ENCODE peak calls at places on chromosomes 6 and 20, in four cellular contexts. One of them, this sample, is unnamed.

GRCh38 chr6:111958534-111958933 is 85.3 kb upstream of the FYN start:
- DNase-seq in GM12878: no peak
- DNase-seq in HepG2: no peak
- DNase-seq in K562: no peak
- DNase-seq in this sample: no peak

GRCh38 chr20:61690150-61690549 is 375.5 kb downstream of the TAF4 start:
- DNase-seq in GM12878: no peak
- DNase-seq in HepG2: no peak
- DNase-seq in K562: no peak
- DNase-seq in this sample: no peak

GRCh38 chr6:96787846-96788580 is 49.3 kb downstream of the GPR63 start:
- DNase-seq in GM12878: no peak
- DNase-seq in HepG2: no peak
- DNase-seq in K562: no peak
- DNase-seq in this sample: no peak

GRCh38 chr6:97765480-97765879 is 482.5 kb upstream of the MMS22L start:
- DNase-seq in GM12878: no peak
- DNase-seq in HepG2: no peak
- DNase-seq in K562: no peak
- DNase-seq in this sample: no peak

GRCh38 chr6:101545171-101545570 is 151.7 kb downstream of the GRIK2 start:
- DNase-seq in GM12878: no peak
- DNase-seq in HepG2: no peak
- DNase-seq in K562: no peak
- DNase-seq in this sample: no peak

GRCh38 chr6:3739311-3739897 is 12.1 kb downstream of the PXDC1 start:
- DNase-seq in GM12878: no peak
- DNase-seq in HepG2: no peak
- DNase-seq in K562: no peak
- DNase-seq in this sample: no peak

GRCh38 chr6:145428656-145429173 is 306.6 kb downstream of the EPM2A start:
- DNase-seq in GM12878: no peak
- DNase-seq in HepG2: no peak
- DNase-seq in K562: no peak
- DNase-seq in this sample: no peak

GRCh38 chr6:131038612-131039344 is 24.3 kb downstream of the EPB41L2 start:
- DNase-seq in GM12878: no peak
- DNase-seq in HepG2: peak
- DNase-seq in K562: no peak
- DNase-seq in this sample: no peak

GRCh38 chr20:8194721-8195120 is 62.7 kb downstream of the PLCB1 start:
- DNase-seq in GM12878: no peak
- DNase-seq in HepG2: no peak
- DNase-seq in K562: no peak
- DNase-seq in this sample: no peak

GRCh38 chr6:11428895-11429294 is 108.7 kb upstream of the TMEM170B start:
- DNase-seq in GM12878: peak
- DNase-seq in HepG2: peak
- DNase-seq in K562: no peak
- DNase-seq in this sample: no peak

GRCh38 chr6:121607716-121608115 is 172.3 kb downstream of the GJA1 start:
- DNase-seq in GM12878: no peak
- DNase-seq in HepG2: no peak
- DNase-seq in K562: no peak
- DNase-seq in this sample: no peak

GRCh38 chr20:4546786-4547185 is 174.9 kb upstream of the PRND start:
- DNase-seq in GM12878: no peak
- DNase-seq in HepG2: no peak
- DNase-seq in K562: no peak
- DNase-seq in this sample: no peak

GRCh38 chr20:40393161-40393560 is 295.9 kb downstream of the MAFB start:
- DNase-seq in GM12878: no peak
- DNase-seq in HepG2: no peak
- DNase-seq in K562: no peak
- DNase-seq in this sample: no peak

DNA sequence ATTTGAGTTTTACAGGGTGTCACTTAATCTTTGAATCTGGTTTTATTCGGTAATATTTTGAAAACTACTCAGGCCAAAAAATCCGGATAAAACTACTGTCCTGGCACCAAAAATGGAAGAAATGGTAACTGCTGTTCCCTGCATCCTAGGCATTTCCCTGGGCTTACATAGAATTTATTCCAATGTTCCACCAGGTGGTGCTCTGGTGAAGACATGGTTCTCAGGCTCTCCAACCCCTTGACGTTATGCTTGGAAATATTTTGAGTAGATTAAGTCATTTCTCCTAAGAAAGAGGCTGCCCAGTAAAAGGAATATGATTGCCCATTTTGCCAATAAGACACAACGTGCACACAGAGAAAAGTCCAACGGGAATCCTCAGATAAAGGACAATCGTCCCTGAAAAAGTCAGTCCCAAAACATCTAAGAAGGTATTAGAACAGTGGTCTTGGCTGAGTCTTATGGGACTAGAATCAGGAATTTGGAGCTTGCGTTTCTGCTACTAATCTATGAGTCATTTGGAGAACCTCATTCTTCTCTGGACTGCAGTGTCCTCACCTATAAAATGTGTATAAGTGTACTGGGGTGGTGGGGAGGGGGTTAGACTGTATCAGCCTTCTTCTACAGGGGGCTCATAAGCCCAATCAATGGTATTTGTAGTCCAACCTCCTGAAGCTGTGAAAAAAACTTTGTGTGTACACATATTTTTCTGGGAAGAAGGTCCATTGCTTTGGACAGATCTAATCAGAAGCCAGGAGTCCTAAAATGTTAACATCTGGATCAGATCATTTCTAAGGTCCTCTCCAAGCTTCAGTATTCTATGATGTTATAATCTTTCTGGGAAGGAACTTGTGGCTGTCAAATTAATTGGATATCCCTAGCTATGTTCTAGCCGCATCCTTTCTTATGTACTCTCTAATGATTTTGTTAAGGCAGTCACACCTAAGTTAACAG is 131.0 kb upstream of the BMP2 start:
- DNase-seq in GM12878: no peak
- DNase-seq in HepG2: peak
- DNase-seq in K562: no peak
- DNase-seq in this sample: no peak
- TF ChIP-seq TAF1 in GM12878: no peak
- TF ChIP-seq TAF1 in HepG2: no peak
- TF ChIP-seq TAF1 in K562: no peak
- TF ChIP-seq TAF1 in this sample: no peak

GRCh38 chr6:84762941-84763396 is 1.4 kb downstream of the TBX18 start:
- DNase-seq in GM12878: no peak
- DNase-seq in HepG2: no peak
- DNase-seq in K562: peak
- DNase-seq in this sample: no peak

GRCh38 chr6:84762220-84762940 is 2.0 kb downstream of the TBX18 start:
- DNase-seq in GM12878: no peak
- DNase-seq in HepG2: no peak
- DNase-seq in K562: peak
- DNase-seq in this sample: no peak

GRCh38 chr6:84763397-84764331 is 734 bp downstream of the TBX18 start:
- DNase-seq in GM12878: no peak
- DNase-seq in HepG2: no peak
- DNase-seq in K562: peak
- DNase-seq in this sample: no peak

GRCh38 chr6:84766118-84766683 is 1.8 kb upstream of the TBX18 start:
- DNase-seq in GM12878: no peak
- DNase-seq in HepG2: no peak
- DNase-seq in K562: no peak
- DNase-seq in this sample: no peak

GRCh38 chr6:84764332-84765049 is at the start of gene TBX18:
- DNase-seq in GM12878: no peak
- DNase-seq in HepG2: peak
- DNase-seq in K562: peak
- DNase-seq in this sample: no peak
- TF ChIP-seq TAF1 in GM12878: no peak
- TF ChIP-seq TAF1 in HepG2: no peak
- TF ChIP-seq TAF1 in K562: peak
- TF ChIP-seq TAF1 in this sample: no peak

DNA sequence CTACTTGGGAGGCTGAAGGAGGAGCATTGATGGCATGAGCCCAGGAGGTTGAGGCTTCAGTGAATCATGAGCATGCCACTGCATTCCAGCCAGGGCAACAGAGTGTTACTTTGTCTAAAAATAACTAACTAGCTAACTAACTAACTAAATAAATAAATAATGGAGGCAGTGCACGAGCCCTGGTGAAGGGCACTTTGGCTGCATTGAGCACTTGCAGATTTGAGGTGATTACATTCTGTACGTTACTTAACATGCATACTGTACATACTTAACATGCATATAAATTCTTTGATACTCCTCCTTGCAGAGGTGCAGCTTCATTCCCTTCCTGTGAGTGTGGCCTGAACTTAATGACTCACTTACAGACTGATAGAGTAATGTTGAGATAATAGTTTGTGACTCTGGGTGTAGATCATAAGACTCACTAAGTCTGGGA is 10.7 kb downstream of the HLA-A start:
- DNase-seq in GM12878: no peak
- DNase-seq in HepG2: no peak
- DNase-seq in K562: no peak
- DNase-seq in this sample: no peak
- TF ChIP-seq TAF1 in GM12878: no peak
- TF ChIP-seq TAF1 in HepG2: no peak
- TF ChIP-seq TAF1 in K562: no peak
- TF ChIP-seq TAF1 in this sample: no peak

DNA sequence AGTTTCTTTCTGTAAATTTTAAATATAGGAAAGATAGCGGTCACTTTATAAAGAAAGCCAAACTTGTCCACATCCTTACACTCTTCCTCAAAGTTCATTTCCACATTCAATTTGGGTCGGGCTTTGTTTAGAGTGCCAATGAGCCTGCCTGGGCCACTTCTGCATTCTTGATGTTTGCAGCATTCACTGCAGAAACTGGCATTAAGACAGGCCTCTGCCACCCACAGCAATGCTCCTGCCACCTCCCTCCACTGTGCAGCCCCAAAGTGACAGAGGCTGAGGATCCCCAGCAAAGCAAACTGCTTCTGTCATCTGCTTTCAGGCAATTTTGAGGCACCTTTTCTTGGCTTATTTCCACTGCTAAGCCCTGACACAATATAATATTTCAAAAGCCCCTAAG is 61.2 kb downstream of the TNFAIP3 start:
- DNase-seq in GM12878: no peak
- DNase-seq in HepG2: no peak
- DNase-seq in K562: no peak
- DNase-seq in this sample: no peak
- TF ChIP-seq TAF1 in GM12878: peak
- TF ChIP-seq TAF1 in HepG2: no peak
- TF ChIP-seq TAF1 in K562: no peak
- TF ChIP-seq TAF1 in this sample: no peak

GRCh38 chr6:17971128-17972073 is 16.0 kb downstream of the KIF13A start:
- DNase-seq in GM12878: no peak
- DNase-seq in HepG2: no peak
- DNase-seq in K562: no peak
- DNase-seq in this sample: no peak
- TF ChIP-seq TAF1 in GM12878: no peak
- TF ChIP-seq TAF1 in HepG2: no peak
- TF ChIP-seq TAF1 in K562: no peak
- TF ChIP-seq TAF1 in this sample: no peak

DNA sequence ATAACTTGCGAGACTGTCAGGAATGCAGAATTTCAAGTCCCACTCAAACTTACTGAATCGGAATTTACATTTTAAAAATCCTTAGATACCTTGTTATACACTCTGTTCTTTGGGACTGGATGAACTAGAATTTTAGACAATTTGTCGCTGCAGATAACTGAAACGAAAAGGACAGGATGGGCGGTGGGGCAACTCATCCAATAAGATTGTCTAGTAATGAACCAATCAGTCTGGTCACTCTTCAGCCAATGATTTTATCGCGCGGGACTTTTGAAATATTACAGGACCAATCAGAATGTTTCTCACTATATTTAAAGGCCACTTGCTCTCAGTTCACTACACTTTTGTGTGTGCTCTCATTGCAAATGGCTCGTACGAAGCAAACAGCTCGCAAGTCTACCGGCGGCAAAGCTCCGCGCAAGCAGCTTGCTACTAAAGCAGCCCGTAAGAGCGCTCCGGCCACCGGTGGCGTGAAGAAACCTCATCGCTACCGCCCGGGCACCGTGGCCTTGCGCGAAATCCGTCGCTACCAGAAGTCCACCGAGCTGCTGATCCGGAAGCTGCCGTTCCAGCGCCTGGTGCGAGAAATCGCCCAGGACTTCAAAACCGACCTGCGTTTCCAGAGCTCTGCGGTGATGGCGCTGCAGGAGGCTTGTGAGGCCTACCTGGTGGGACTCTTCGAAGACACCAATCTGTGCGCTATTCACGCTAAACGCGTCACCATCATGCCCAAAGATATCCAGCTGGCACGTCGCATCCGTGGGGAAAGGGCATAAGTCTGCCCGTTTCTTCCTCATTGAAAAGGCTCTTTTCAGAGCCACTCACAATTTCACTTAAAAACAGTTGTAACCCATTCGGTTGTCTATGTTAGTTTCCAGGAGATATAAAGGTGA is 41.9 kb upstream of the HFE start:
- DNase-seq in GM12878: peak
- DNase-seq in HepG2: peak
- DNase-seq in K562: no peak
- DNase-seq in this sample: no peak
- TF ChIP-seq TAF1 in GM12878: peak
- TF ChIP-seq TAF1 in HepG2: peak
- TF ChIP-seq TAF1 in K562: no peak
- TF ChIP-seq TAF1 in this sample: peak

DNA sequence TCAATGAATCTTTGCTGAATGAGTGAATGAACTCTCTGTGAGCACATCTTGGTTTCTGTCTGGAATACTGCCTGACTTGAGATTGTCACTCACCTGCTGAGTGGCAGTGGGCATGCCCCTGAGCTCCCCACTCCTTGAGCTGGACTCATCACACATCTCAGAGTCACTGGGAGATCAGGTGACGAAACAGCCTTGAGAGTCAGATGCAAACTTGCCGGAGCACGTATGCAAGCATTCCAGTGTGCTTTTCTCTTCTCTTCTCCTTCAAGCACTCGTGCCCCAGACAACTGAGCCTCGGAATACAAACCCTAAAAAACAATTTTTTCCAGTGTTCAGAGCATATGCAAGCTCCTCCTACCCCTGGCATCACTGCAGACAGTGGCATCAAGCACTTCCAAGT is 9.4 kb upstream of the BMP7 start:
- DNase-seq in GM12878: no peak
- DNase-seq in HepG2: no peak
- DNase-seq in K562: no peak
- DNase-seq in this sample: no peak
- TF ChIP-seq TAF1 in GM12878: no peak
- TF ChIP-seq TAF1 in HepG2: no peak
- TF ChIP-seq TAF1 in K562: no peak
- TF ChIP-seq TAF1 in this sample: no peak

DNA sequence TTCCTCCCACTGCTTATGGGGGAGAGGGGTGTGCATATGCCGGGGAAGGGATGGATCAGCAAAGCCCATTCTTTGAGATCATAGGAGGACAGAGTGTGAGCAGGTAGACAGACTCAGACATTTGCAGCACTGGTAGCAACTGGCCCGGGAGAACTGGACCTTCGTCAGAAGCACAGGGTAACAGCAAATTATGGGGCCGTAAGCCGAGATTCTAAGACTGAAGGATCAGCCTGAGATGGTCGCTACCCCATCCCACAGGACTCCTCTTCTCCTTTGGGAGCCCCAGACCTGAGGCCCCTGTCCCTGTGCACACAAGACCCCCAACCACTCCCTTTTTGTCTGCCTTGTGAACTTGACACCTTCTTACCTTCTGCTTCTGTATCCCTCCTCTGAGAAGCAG is 106.5 kb downstream of the TOX2 start:
- DNase-seq in GM12878: no peak
- DNase-seq in HepG2: no peak
- DNase-seq in K562: no peak
- DNase-seq in this sample: no peak
- TF ChIP-seq TAF1 in GM12878: no peak
- TF ChIP-seq TAF1 in HepG2: no peak
- TF ChIP-seq TAF1 in K562: no peak
- TF ChIP-seq TAF1 in this sample: no peak

GRCh38 chr20:53623454-53624206 is 30.0 kb upstream of the ZNF217 start:
- DNase-seq in GM12878: peak
- DNase-seq in HepG2: peak
- DNase-seq in K562: peak
- DNase-seq in this sample: no peak
- TF ChIP-seq TAF1 in GM12878: peak
- TF ChIP-seq TAF1 in HepG2: peak
- TF ChIP-seq TAF1 in K562: peak
- TF ChIP-seq TAF1 in this sample: no peak